ENCODE peak calls at places on chromosomes 13 and 19, in ten cellular contexts. W is effector CD8-positive, alpha-beta T cell; P is NCI-H1436; L is T-helper 9 cell; S is stimulated activated CD4-positive, alpha-beta T cell treated with anti-CD3 and anti-CD28 coated beads, Interleukin-15, amount 100 ng/mL, for 1 hour; U is pons; F is effector CD4-positive, alpha-beta T cell; A is GM18507; J is astrocyte of the hippocampus; N is stimulated activated CD8-positive, alpha-beta memory T cell treated with anti-CD3 and anti-CD28 coated beads, Interleukin-7, amount 100 ng/mL, for 24 hours. I is an unnamed sample.

GRCh38 chr19:18415177-18415867 is 3.9 kb upstream of the SSBP4 start:
- DNase-seq in S (no peak), J (peak), F (no peak), N (no peak), L (no peak), U (peak), A (no peak), W (no peak), P (peak), I (peak)

GRCh38 chr13:83184819-83185218 is 697.5 kb downstream of the SLITRK1 start:
- DNase-seq in J (no peak), S (no peak), F (no peak), N (no peak), W (no peak), A (no peak), L (no peak), P (no peak), U (no peak), I (no peak)

GRCh38 chr19:4361152-4362037 is 18.0 kb downstream of the MPND start:
- DNase-seq in A (no peak), W (no peak), F (no peak), S (no peak), N (no peak), L (no peak), J (peak), U (no peak), P (no peak), I (peak)

GRCh38 chr13:46803586-46803985 is 6.6 kb upstream of the ESD start:
- DNase-seq in N (no peak), S (no peak), L (no peak), P (no peak), W (no peak), U (no peak), J (peak), A (no peak), F (no peak), I (no peak)

GRCh38 chr19:3350014-3350663 is 16.2 kb upstream of the NFIC start:
- DNase-seq in L (no peak), F (no peak), P (no peak), W (no peak), A (no peak), S (no peak), U (no peak), N (no peak), J (no peak), I (peak)

GRCh38 chr13:76522083-76522755 is 364.0 kb downstream of the KCTD12 start:
- DNase-seq in F (no peak), S (no peak), N (no peak), W (no peak), U (no peak), P (no peak), A (no peak), J (peak), L (no peak), I (no peak)

GRCh38 chr13:21979156-21979819 is 308.4 kb downstream of the FGF9 start:
- DNase-seq in L (no peak), U (no peak), J (no peak), A (no peak), F (no peak), P (no peak), N (no peak), W (no peak), S (no peak), I (no peak)

GRCh38 chr19:23436318-23436717 is 41.0 kb upstream of the ZNF91 start:
- DNase-seq in U (no peak), S (no peak), P (no peak), F (no peak), W (no peak), N (no peak), A (no peak), J (no peak), L (no peak), I (no peak)